ENCODE peak calls at places on chromosomes 2 and 18, in four cellular contexts. E is Panc1; U is effector memory CD4-positive, alpha-beta T cell; Z is T-helper 1 cell. M is an unnamed sample.

GRCh38 chr2:86054539-86055082 is 51.1 kb downstream of the POLR1A start:
- DNase-seq in U (no peak), Z (no peak), E (no peak), M (no peak)

GRCh38 chr2:176518823-176519222 is 249.6 kb downstream of the MTX2 start:
- DNase-seq in E (no peak), U (no peak), Z (no peak), M (no peak)

GRCh38 chr2:64854773-64855237 is 134.4 kb upstream of the SLC1A4 start:
- DNase-seq in Z (no peak), U (no peak), E (no peak), M (peak)

GRCh38 chr18:67705748-67706147 is 189.2 kb upstream of the DSEL start:
- DNase-seq in E (no peak), Z (no peak), U (no peak), M (no peak)

GRCh38 chr2:172438741-172439508 is 11.5 kb downstream of the ITGA6 start:
- DNase-seq in Z (no peak), U (no peak), E (peak), M (no peak)

GRCh38 chr2:238459081-238459629 is 32.4 kb downstream of the ASB1 start:
- DNase-seq in Z (no peak), U (no peak), E (no peak), M (peak)

GRCh38 chr2:7209776-7210555 is 292.8 kb downstream of the RNF144A start:
- DNase-seq in Z (no peak), U (no peak), E (no peak), M (no peak)

GRCh38 chr2:6237261-6237660 is 545.1 kb downstream of the SOX11 start:
- DNase-seq in E (no peak), U (no peak), Z (no peak), M (no peak)

GRCh38 chr2:137969418-137969765 is 5.1 kb downstream of the HNMT start:
- DNase-seq in Z (no peak), E (no peak), U (no peak), M (no peak)

GRCh38 chr18:111292-112014 is 46.9 kb upstream of the USP14 start:
- DNase-seq in Z (peak), U (peak), E (no peak), M (peak)

GRCh38 chr2:62526531-62527381 is 20.8 kb upstream of the TMEM17 start:
- DNase-seq in U (no peak), E (no peak), Z (no peak), M (no peak)

GRCh38 chr18:23494992-23495391 is 8.3 kb upstream of the RMC1 start:
- DNase-seq in U (no peak), Z (no peak), E (no peak), M (no peak)

GRCh38 chr18:78459646-78460045 is 520.0 kb upstream of the SALL3 start:
- DNase-seq in E (no peak), Z (no peak), U (no peak), M (no peak)

GRCh38 chr2:230974096-230974913 is 21.6 kb upstream of the SPATA3 start:
- DNase-seq in E (no peak), Z (peak), U (peak), M (no peak)

GRCh38 chr2:26564121-26564520 is 77.0 kb downstream of the CIB4 start:
- DNase-seq in E (no peak), Z (no peak), U (no peak), M (no peak)

GRCh38 chr2:25161055-25161781 is 7.2 kb downstream of the POMC start:
- DNase-seq in Z (peak), E (no peak), U (peak), M (no peak)

GRCh38 chr2:137888845-137889244 is 75.4 kb upstream of the HNMT start:
- DNase-seq in Z (no peak), U (no peak), E (no peak), M (peak)

GRCh38 chr18:59760212-59760997 is 63.2 kb upstream of the CCBE1 start:
- DNase-seq in E (no peak), U (no peak), Z (no peak), M (no peak)

GRCh38 chr2:71347517-71347916 is 15.9 kb downstream of the ZNF638 start:
- DNase-seq in Z (no peak), E (no peak), U (no peak), M (no peak)

GRCh38 chr18:3612315-3612714 is 162.3 kb downstream of the TGIF1 start:
- DNase-seq in E (no peak), U (no peak), Z (no peak), M (peak)

GRCh38 chr2:120669971-120670370 is 65.7 kb upstream of the GLI2 start:
- DNase-seq in E (no peak), Z (no peak), U (no peak), M (no peak)

GRCh38 chr18:45248240-45248903 is 366.9 kb upstream of the SLC14A2 start:
- DNase-seq in E (no peak), Z (no peak), U (no peak), M (no peak)